ENCODE peak calls at places on chromosomes 3 and 15, in five cellular contexts. H, T, R, J and A are unnamed samples.

GRCh38 chr3:94162700-94163099 is 99.8 kb downstream of the NSUN3 start:
- DNase-seq in R (no peak), T (no peak), H (no peak), J (peak; percentile 57), A (no peak)

GRCh38 chr3:189630667-189631372 is 369 bp upstream of the TP63 start:
- DNase-seq in T (no peak), H (no peak), R (no peak), J (no peak), A (no peak)

GRCh38 chr3:144343777-144344176 is 372.2 kb downstream of the DIPK2A start:
- DNase-seq in H (no peak), T (no peak), J (no peak), R (no peak), A (no peak)

GRCh38 chr15:39558421-39558820 is 22.5 kb upstream of the THBS1 start:
- DNase-seq in H (no peak), R (no peak), T (no peak), J (no peak), A (no peak)

GRCh38 chr3:127177226-127177625 is 15.7 kb upstream of the PRR23E start:
- DNase-seq in T (peak; percentile 3), R (no peak), J (no peak), H (no peak), A (peak; percentile 1)

GRCh38 chr3:193620650-193621049 is 27.6 kb downstream of the OPA1 start:
- DNase-seq in J (no peak), R (no peak), T (no peak), H (no peak), A (no peak)

GRCh38 chr3:128590948-128591347 is 59.7 kb downstream of the RPN1 start:
- DNase-seq in T (no peak), J (peak; percentile 91), R (no peak), H (no peak), A (no peak)

GRCh38 chr3:74523811-74524210 is 90.6 kb downstream of the CNTN3 start:
- DNase-seq in T (no peak), R (no peak), J (no peak), H (no peak), A (no peak)

GRCh38 chr15:35206060-35206675 is 121.1 kb upstream of the NANOGP8 start:
- DNase-seq in R (no peak), T (no peak), H (no peak), J (no peak), A (no peak)

GRCh38 chr3:45491344-45491743 is 103.0 kb downstream of the LARS2 start:
- DNase-seq in H (no peak), J (no peak), T (no peak), R (no peak), A (no peak)

GRCh38 chr3:127457094-127457475 is 133.4 kb downstream of the TPRA1 start:
- DNase-seq in H (peak; percentile 19), J (peak; percentile 86), R (no peak), T (peak; percentile 79), A (no peak)

GRCh38 chr15:66778314-66778665 is 76.3 kb downstream of the SMAD6 start:
- DNase-seq in T (no peak), R (no peak), H (no peak), J (no peak), A (no peak)

GRCh38 chr3:37652851-37653250 is 208.8 kb upstream of the CTDSPL start:
- DNase-seq in H (peak; percentile 34), R (no peak), J (no peak), T (no peak), A (no peak)

GRCh38 chr3:48247401-48247807 is 6.5 kb downstream of the ZNF589 start:
- DNase-seq in H (no peak), J (no peak), T (peak; percentile 28), R (no peak), A (peak; percentile 38)

GRCh38 chr3:10870296-10870695 is 54.3 kb downstream of the SLC6A11 start:
- DNase-seq in J (no peak), R (no peak), T (no peak), H (no peak), A (no peak)

GRCh38 chr3:72093270-72093669 is 308.3 kb upstream of the PROK2 start:
- DNase-seq in J (no peak), R (no peak), T (no peak), H (no peak), A (no peak)

GRCh38 chr3:72092778-72093177 is 307.8 kb upstream of the PROK2 start:
- DNase-seq in J (no peak), H (no peak), R (no peak), T (no peak), A (no peak)

GRCh38 chr3:72099331-72100061 is 314.5 kb upstream of the PROK2 start:
- DNase-seq in R (no peak), T (no peak), H (no peak), J (peak; percentile 67), A (no peak)

GRCh38 chr3:72097053-72097452 is 312.1 kb upstream of the PROK2 start:
- DNase-seq in T (no peak), R (no peak), J (no peak), H (no peak), A (no peak)

DNA sequence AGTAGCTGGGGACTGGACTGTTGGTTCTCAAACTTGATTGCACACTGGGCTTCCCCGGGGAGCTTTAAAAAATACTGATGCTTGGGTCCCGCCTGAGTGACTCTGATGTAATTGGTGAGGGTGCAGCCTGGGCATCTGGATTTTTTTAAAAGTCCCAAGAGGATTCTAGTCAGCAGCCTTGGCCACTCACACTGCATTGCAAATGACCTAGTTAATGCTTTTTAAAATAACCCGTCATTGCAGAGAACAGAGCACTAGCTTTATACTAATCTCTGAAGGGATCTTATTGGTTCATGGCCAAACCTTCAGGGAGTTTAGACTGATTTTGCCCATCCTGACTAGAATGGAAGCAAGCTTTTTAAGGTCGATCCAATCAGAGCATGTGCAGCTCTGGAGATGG is 310.6 kb upstream of the PROK2 start:
- DNase-seq in T (no peak), R (no peak), J (no peak), H (no peak), A (no peak)
- TF ChIP-seq CTCF in T (no peak), R (no peak), J (no peak), H (no peak), A (no peak)

GRCh38 chr3:61966200-61966599 is 404.8 kb downstream of the PTPRG start:
- DNase-seq in H (no peak), R (no peak), J (peak; percentile 66), T (no peak), A (no peak)
- TF ChIP-seq CTCF in H (no peak), R (no peak), J (no peak), T (no peak), A (no peak)

GRCh38 chr3:173397161-173398110 is at the start of gene NLGN1:
- DNase-seq in R (no peak), J (peak; percentile 88), T (peak; percentile 76), H (peak; percentile 74), A (peak; percentile 57)
- TF ChIP-seq CTCF in R (no peak), J (peak; percentile 63), T (no peak), H (no peak), A (no peak)

DNA sequence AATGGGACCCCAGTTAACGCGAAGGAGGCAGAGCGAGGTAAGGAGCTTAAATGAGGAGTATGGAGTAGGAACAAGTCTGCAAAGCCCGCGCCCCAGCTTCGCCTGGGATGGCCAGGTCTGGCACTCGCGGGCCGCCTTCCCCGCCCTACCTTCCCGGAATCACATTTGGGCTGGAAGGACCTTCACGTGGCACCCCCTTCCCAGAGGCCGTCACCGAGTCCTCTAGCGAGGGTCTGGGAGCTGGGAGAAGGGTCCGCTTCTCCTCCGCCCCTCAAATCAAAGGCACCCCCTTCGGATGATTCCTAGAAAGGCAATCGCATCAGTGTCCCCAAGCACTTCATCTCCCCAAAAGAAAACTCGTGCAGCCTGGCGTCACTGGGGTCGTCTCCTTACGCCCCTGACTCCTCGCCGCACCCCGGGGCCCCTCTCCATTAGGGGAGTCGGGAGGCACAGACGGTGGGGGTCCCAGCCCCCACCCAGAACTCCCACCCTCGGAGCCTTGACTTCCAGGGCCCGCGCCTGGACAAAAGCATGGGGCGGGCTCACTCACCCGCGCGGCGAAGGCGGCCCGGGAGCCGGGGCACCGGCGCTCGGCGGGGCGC is 375 bp downstream of the MYLK start:
- DNase-seq in T (peak; percentile 36), J (peak; percentile 81), H (peak; percentile 15), R (no peak), A (no peak)
- TF ChIP-seq CTCF in T (no peak), J (no peak), H (no peak), R (no peak), A (no peak)

GRCh38 chr3:17195856-17196604 is 311.3 kb downstream of the PLCL2 start:
- DNase-seq in T (no peak), H (no peak), R (no peak), J (no peak), A (no peak)
- TF ChIP-seq CTCF in T (no peak), H (no peak), R (no peak), J (peak; percentile 43), A (no peak)

DNA sequence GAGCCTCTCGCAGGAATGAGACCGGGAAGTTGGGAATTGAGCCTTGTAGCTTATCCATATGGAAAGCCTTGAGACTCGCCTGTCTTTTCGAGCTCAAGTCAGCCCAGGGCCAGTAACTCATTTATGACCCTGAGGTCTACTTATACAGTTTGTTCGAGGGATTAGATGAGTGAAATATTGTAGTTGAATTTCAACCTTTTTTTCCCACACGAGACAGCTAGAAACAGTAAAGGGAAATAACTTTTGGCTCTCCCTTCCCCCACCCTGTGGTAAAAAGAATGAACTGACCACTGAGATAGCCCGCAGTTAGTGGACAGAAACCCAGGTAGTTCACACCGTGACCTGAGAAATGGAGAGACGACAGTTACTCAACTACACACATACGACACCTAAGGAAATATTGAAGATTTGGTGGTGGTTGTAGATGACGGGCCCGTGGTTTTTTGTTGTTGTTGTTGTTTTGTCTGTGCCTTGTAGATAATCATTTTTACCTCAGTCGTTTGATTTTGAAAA is 837 bp downstream of the EIF3J start:
- DNase-seq in J (no peak), R (no peak), H (no peak), T (no peak), A (no peak)
- TF ChIP-seq CTCF in J (peak; percentile 28), R (no peak), H (no peak), T (no peak), A (no peak)